ENCODE peak calls at places on chromosome 12, in six cellular contexts. K, Y, B, A, Z and W are unnamed samples.
A peak's percentile ranks its signal among the peaks of the same experiment; 100 is the strongest.

GRCh38 chr12:47972895-47973294 is 9.5 kb downstream of the TMEM106C start:
- DNase-seq in K (no peak), Y (no peak), B (no peak), A (no peak), Z (no peak), W (no peak)

GRCh38 chr12:120216742-120217595 is 16.1 kb upstream of the RPLP0 start:
- DNase-seq in K (no peak), Y (no peak), B (no peak), A (no peak), Z (no peak), W (no peak)

GRCh38 chr12:94099191-94099983 is 49.0 kb upstream of the PLXNC1 start:
- DNase-seq in K (no peak), Y (no peak), B (no peak), A (no peak), Z (peak; percentile 69), W (no peak)

GRCh38 chr12:2360630-2361170 is 307.9 kb downstream of the CACNA1C start:
- DNase-seq in K (no peak), Y (no peak), B (no peak), A (no peak), Z (no peak), W (no peak)

GRCh38 chr12:126198516-126198915 is 1133.3 kb downstream of the AACS start:
- DNase-seq in K (no peak), Y (no peak), B (no peak), A (no peak), Z (no peak), W (no peak)

GRCh38 chr12:85441740-85442139 is 161.7 kb downstream of the ALX1 start:
- DNase-seq in K (peak; percentile 18), Y (peak; percentile 10), B (no peak), A (peak; percentile 5), Z (no peak), W (peak; percentile 12)

GRCh38 chr12:7303230-7303629 is 642 bp upstream of the ACSM4 start:
- DNase-seq in K (no peak), Y (no peak), B (no peak), A (no peak), Z (no peak), W (no peak)

GRCh38 chr12:110760204-110760609 is 17.5 kb upstream of the PPP1CC start:
- DNase-seq in K (no peak), Y (no peak), B (no peak), A (no peak), Z (no peak), W (no peak)

GRCh38 chr12:105024926-105025325 is 38.8 kb downstream of the NOPCHAP1 start:
- DNase-seq in K (no peak), Y (no peak), B (no peak), A (no peak), Z (no peak), W (no peak)

GRCh38 chr12:110699591-110700445 is 10.9 kb upstream of the HVCN1 start:
- DNase-seq in K (no peak), Y (peak; percentile 1), B (no peak), A (no peak), Z (no peak), W (no peak)

GRCh38 chr12:66751432-66752113 is 72.7 kb upstream of the GRIP1 start:
- DNase-seq in K (no peak), Y (no peak), B (no peak), A (no peak), Z (no peak), W (peak; percentile 23)

GRCh38 chr12:48454675-48455074 is 17.7 kb upstream of the ANP32D start:
- DNase-seq in K (no peak), Y (peak; percentile 1), B (no peak), A (peak; percentile 15), Z (peak; percentile 14), W (peak; percentile 9)

GRCh38 chr12:111269688-111270087 is 99.2 kb downstream of the PHETA1 start:
- DNase-seq in K (no peak), Y (no peak), B (no peak), A (no peak), Z (no peak), W (no peak)

GRCh38 chr12:93979189-93979588 is 169.2 kb upstream of the PLXNC1 start:
- DNase-seq in K (no peak), Y (no peak), B (no peak), A (peak; percentile 3), Z (peak; percentile 10), W (peak; percentile 44)

GRCh38 chr12:121534495-121535148 is 46.2 kb downstream of the KDM2B start:
- DNase-seq in K (no peak), Y (no peak), B (no peak), A (no peak), Z (no peak), W (no peak)

GRCh38 chr12:105803292-105803691 is 335.5 kb downstream of the NUAK1 start:
- DNase-seq in K (no peak), Y (no peak), B (no peak), A (no peak), Z (no peak), W (peak; percentile 46)

GRCh38 chr12:57389033-57389432 is 41.8 kb downstream of the R3HDM2 start:
- DNase-seq in K (peak; percentile 4), Y (no peak), B (no peak), A (peak; percentile 30), Z (peak; percentile 57), W (peak; percentile 69)

GRCh38 chr12:63862187-63863107 is 17.9 kb downstream of the SRGAP1 start:
- DNase-seq in K (no peak), Y (no peak), B (peak; percentile 44), A (peak; percentile 44), Z (no peak), W (peak; percentile 51)

GRCh38 chr12:1603621-1604020 is 9.2 kb upstream of the FBXL14 start:
- DNase-seq in K (no peak), Y (no peak), B (no peak), A (no peak), Z (no peak), W (no peak)

GRCh38 chr12:98745578-98746391 is 100.7 kb downstream of the APAF1 start:
- DNase-seq in K (no peak), Y (no peak), B (peak; percentile 30), A (no peak), Z (no peak), W (peak; percentile 57)

GRCh38 chr12:117007618-117008017 is 91.6 kb downstream of the TESC start:
- DNase-seq in K (no peak), Y (no peak), B (no peak), A (no peak), Z (no peak), W (no peak)

GRCh38 chr12:122834921-122835692 is at the start of gene HIP1R:
- DNase-seq in K (no peak), Y (peak; percentile 35), B (no peak), A (peak; percentile 12), Z (no peak), W (peak; percentile 61)

GRCh38 chr12:100437038-100437841 is 36.4 kb upstream of the NR1H4 start:
- DNase-seq in K (no peak), Y (no peak), B (no peak), A (no peak), Z (no peak), W (peak; percentile 40)

GRCh38 chr12:22374499-22374898 is 40.0 kb upstream of the ST8SIA1 start:
- DNase-seq in K (no peak), Y (no peak), B (no peak), A (no peak), Z (no peak), W (no peak)

GRCh38 chr12:95774311-95775045 is 16.1 kb downstream of the NTN4 start:
- DNase-seq in K (no peak), Y (no peak), B (no peak), A (no peak), Z (peak; percentile 59), W (no peak)

GRCh38 chr12:21757665-21758064 is 16.8 kb downstream of the KCNJ8 start:
- DNase-seq in K (no peak), Y (no peak), B (no peak), A (no peak), Z (no peak), W (no peak)

GRCh38 chr12:118377891-118378470 is 1.6 kb downstream of the SUDS3 start:
- DNase-seq in K (no peak), Y (peak; percentile 32), B (peak; percentile 54), A (peak; percentile 61), Z (no peak), W (peak; percentile 72)

GRCh38 chr12:15599266-15600037 is 189.7 kb downstream of the EPS8 start:
- DNase-seq in K (peak; percentile 59), Y (peak; percentile 7), B (peak; percentile 39), A (no peak), Z (peak; percentile 77), W (peak; percentile 84)

GRCh38 chr12:52496054-52496453 is 3.0 kb upstream of the KRT6A start:
- DNase-seq in K (no peak), Y (peak; percentile 13), B (no peak), A (no peak), Z (no peak), W (no peak)

GRCh38 chr12:88623777-88624548 is 43.7 kb upstream of the KITLG start:
- DNase-seq in K (no peak), Y (no peak), B (no peak), A (no peak), Z (no peak), W (peak; percentile 43)

GRCh38 chr12:110647669-110648068 is 33.7 kb downstream of the TCTN1 start:
- DNase-seq in K (no peak), Y (no peak), B (no peak), A (no peak), Z (no peak), W (no peak)

GRCh38 chr12:28830491-28830890 is 318.6 kb upstream of the FAR2 start:
- DNase-seq in K (no peak), Y (no peak), B (no peak), A (no peak), Z (no peak), W (no peak)

GRCh38 chr12:56258068-56258819 is at the start of gene ANKRD52:
- DNase-seq in K (no peak), Y (peak; percentile 71), B (peak; percentile 80), A (peak; percentile 65), Z (peak; percentile 37), W (peak; percentile 93)

GRCh38 chr12:48788522-48788851 is 402 bp downstream of the ADCY6 start:
- DNase-seq in K (no peak), Y (no peak), B (no peak), A (no peak), Z (no peak), W (peak; percentile 45)

GRCh38 chr12:2582631-2583616 is 211.8 kb upstream of the FKBP4 start:
- DNase-seq in K (no peak), Y (peak; percentile 58), B (peak; percentile 76), A (peak; percentile 22), Z (no peak), W (peak; percentile 78)

GRCh38 chr12:42141981-42142606 is 2.6 kb downstream of the GXYLT1 start:
- DNase-seq in K (no peak), Y (no peak), B (no peak), A (no peak), Z (no peak), W (no peak)

GRCh38 chr12:92055877-92056276 is 89.8 kb downstream of the BTG1 start:
- DNase-seq in K (no peak), Y (no peak), B (no peak), A (no peak), Z (no peak), W (no peak)